ENCODE peak calls at places on chromosome 12, in eight cellular contexts. A, S, G, F, P, O, L and B are unnamed samples.

GRCh38 chr12:2641761-2642160 is 153.0 kb upstream of the FKBP4 start:
- DNase-seq in A (no peak), S (no peak), G (no peak), F (no peak), P (no peak), O (no peak), L (no peak), B (no peak)

GRCh38 chr12:75842119-75842518 is 189.5 kb downstream of the PHLDA1 start:
- DNase-seq in A (no peak), S (no peak), G (no peak), F (no peak), P (peak; percentile 25), O (no peak), L (no peak), B (no peak)

GRCh38 chr12:66190519-66191406 is 1.7 kb downstream of the IRAK3 start:
- DNase-seq in A (no peak), S (peak; percentile 57), G (no peak), F (no peak), P (no peak), O (no peak), L (no peak), B (no peak)

GRCh38 chr12:54419088-54419887 is at the start of gene ITGA5:
- DNase-seq in A (peak; percentile 82), S (peak; percentile 77), G (peak; percentile 58), F (no peak), P (no peak), O (peak; percentile 60), L (no peak), B (peak; percentile 80)

GRCh38 chr12:122207391-122207790 is 3.9 kb downstream of the B3GNT4 start:
- DNase-seq in A (no peak), S (no peak), G (no peak), F (no peak), P (no peak), O (no peak), L (no peak), B (no peak)

GRCh38 chr12:2682301-2683282 is 112.2 kb upstream of the FKBP4 start:
- DNase-seq in A (peak; percentile 78), S (peak; percentile 38), G (peak; percentile 36), F (no peak), P (peak; percentile 22), O (no peak), L (no peak), B (no peak)

GRCh38 chr12:114685869-114686268 is 1.9 kb upstream of the TBX3 start:
- DNase-seq in A (peak; percentile 54), S (no peak), G (no peak), F (no peak), P (no peak), O (no peak), L (no peak), B (no peak)

GRCh38 chr12:42426733-42427132 is 100.8 kb downstream of the PPHLN1 start:
- DNase-seq in A (no peak), S (peak; percentile 74), G (no peak), F (no peak), P (no peak), O (no peak), L (no peak), B (no peak)

GRCh38 chr12:23834076-23834475 is 115.4 kb downstream of the SOX5 start:
- DNase-seq in A (no peak), S (no peak), G (no peak), F (no peak), P (no peak), O (no peak), L (no peak), B (no peak)

GRCh38 chr12:131533139-131533538 is 177.8 kb upstream of the SFSWAP start:
- DNase-seq in A (no peak), S (no peak), G (no peak), F (no peak), P (no peak), O (no peak), L (no peak), B (no peak)

GRCh38 chr12:48973992-48974673 is 2.6 kb upstream of the WNT10B start:
- DNase-seq in A (peak; percentile 91), S (no peak), G (peak; percentile 39), F (no peak), P (no peak), O (no peak), L (no peak), B (no peak)

GRCh38 chr12:31644536-31644935 is 15.0 kb upstream of the ETFBKMT start:
- DNase-seq in A (no peak), S (no peak), G (no peak), F (no peak), P (no peak), O (no peak), L (no peak), B (no peak)

GRCh38 chr12:34108405-34108803 is 86.1 kb downstream of the ALG10 start:
- DNase-seq in A (no peak), S (no peak), G (no peak), F (no peak), P (no peak), O (no peak), L (no peak), B (no peak)

GRCh38 chr12:25130741-25131188 is 64.2 kb downstream of the DNAI7 start:
- DNase-seq in A (no peak), S (peak; percentile 60), G (no peak), F (no peak), P (peak; percentile 14), O (no peak), L (no peak), B (no peak)

GRCh38 chr12:120866143-120866542 is 38.0 kb downstream of the SPPL3 start:
- DNase-seq in A (no peak), S (no peak), G (no peak), F (no peak), P (no peak), O (no peak), L (no peak), B (no peak)

GRCh38 chr12:109789649-109790048 is 43.5 kb downstream of the TRPV4 start:
- DNase-seq in A (no peak), S (no peak), G (no peak), F (no peak), P (no peak), O (no peak), L (no peak), B (no peak)

GRCh38 chr12:96401061-96401871 is 1.0 kb upstream of the CDK17 start:
- DNase-seq in A (no peak), S (peak; percentile 81), G (peak; percentile 25), F (no peak), P (no peak), O (peak; percentile 20), L (no peak), B (peak; percentile 6)

GRCh38 chr12:47885012-47885501 is 19.7 kb downstream of the VDR start:
- DNase-seq in A (no peak), S (no peak), G (peak; percentile 35), F (no peak), P (no peak), O (no peak), L (no peak), B (no peak)

GRCh38 chr12:115620816-115621215 is 656.7 kb downstream of the MED13L start:
- DNase-seq in A (no peak), S (no peak), G (no peak), F (no peak), P (no peak), O (no peak), L (no peak), B (no peak)

GRCh38 chr12:89525002-89525823 is 617 bp upstream of the GALNT4 start:
- DNase-seq in A (peak; percentile 81), S (peak; percentile 42), G (peak; percentile 49), F (no peak), P (peak; percentile 16), O (peak; percentile 48), L (peak; percentile 17), B (peak; percentile 57)

GRCh38 chr12:106345739-106346138 is 11.8 kb upstream of the POLR3B start:
- DNase-seq in A (peak; percentile 64), S (peak; percentile 76), G (no peak), F (no peak), P (peak; percentile 20), O (peak; percentile 21), L (peak; percentile 22), B (no peak)

GRCh38 chr12:91098942-91099341 is 12.4 kb downstream of the LUM start:
- DNase-seq in A (no peak), S (peak; percentile 77), G (no peak), F (peak; percentile 72), P (no peak), O (no peak), L (no peak), B (no peak)

GRCh38 chr12:110555509-110556406 is 27.4 kb downstream of the PPTC7 start:
- DNase-seq in A (no peak), S (peak; percentile 32), G (no peak), F (no peak), P (no peak), O (no peak), L (no peak), B (no peak)

GRCh38 chr12:41988715-41989114 is 156.0 kb downstream of the GXYLT1 start:
- DNase-seq in A (no peak), S (no peak), G (no peak), F (no peak), P (no peak), O (no peak), L (no peak), B (no peak)

GRCh38 chr12:114952573-114953196 is 268.7 kb upstream of the TBX3 start:
- DNase-seq in A (no peak), S (no peak), G (no peak), F (no peak), P (no peak), O (no peak), L (no peak), B (no peak)

GRCh38 chr12:67068204-67068731 is 200.9 kb upstream of the CAND1 start:
- DNase-seq in A (peak; percentile 76), S (peak; percentile 17), G (no peak), F (no peak), P (no peak), O (no peak), L (no peak), B (peak; percentile 61)

GRCh38 chr12:45789025-45789424 is 59.5 kb downstream of the ARID2 start:
- DNase-seq in A (no peak), S (no peak), G (no peak), F (no peak), P (no peak), O (no peak), L (no peak), B (no peak)

GRCh38 chr12:108381793-108382436 is 42.8 kb upstream of the CMKLR1 start:
- DNase-seq in A (peak; percentile 79), S (peak; percentile 35), G (no peak), F (no peak), P (no peak), O (no peak), L (no peak), B (no peak)

GRCh38 chr12:79424109-79424721 is 266.5 kb downstream of the PAWR start:
- DNase-seq in A (no peak), S (peak; percentile 97), G (no peak), F (peak; percentile 87), P (no peak), O (no peak), L (no peak), B (no peak)

GRCh38 chr12:59808317-59808910 is 212.6 kb downstream of the SLC16A7 start:
- DNase-seq in A (no peak), S (peak; percentile 55), G (no peak), F (no peak), P (peak; percentile 13), O (no peak), L (no peak), B (no peak)

GRCh38 chr12:6852651-6853354 is 853 bp downstream of the USP5 start:
- DNase-seq in A (peak; percentile 74), S (peak; percentile 54), G (peak; percentile 44), F (no peak), P (no peak), O (no peak), L (peak; percentile 46), B (no peak)

GRCh38 chr12:105523164-105524057 is 192.9 kb downstream of the C12orf75 start:
- DNase-seq in A (peak; percentile 68), S (no peak), G (no peak), F (peak; percentile 77), P (no peak), O (peak; percentile 9), L (no peak), B (no peak)

GRCh38 chr12:123671876-123672275 is 963 bp downstream of the TCTN2 start:
- DNase-seq in A (no peak), S (no peak), G (no peak), F (no peak), P (no peak), O (no peak), L (no peak), B (no peak)